ENCODE peak calls at places on chromosomes 3 and 15, in four cellular contexts. S, T, H and J are unnamed samples.

GRCh38 chr3:178475062-178475461 is 61.2 kb upstream of the KCNMB2 start:
- DNase-seq in S (no peak), T (no peak), H (no peak), J (no peak)

GRCh38 chr15:49415638-49416037 is 7.4 kb upstream of the FGF7 start:
- DNase-seq in T (no peak), H (no peak), S (no peak), J (no peak)

GRCh38 chr3:7682822-7683229 is 818.8 kb upstream of the LMCD1 start:
- DNase-seq in T (no peak), S (peak), H (no peak), J (no peak)

GRCh38 chr3:114213669-114214541 is 23.5 kb downstream of the ZNF80 start:
- DNase-seq in H (peak), S (no peak), T (peak), J (peak)

GRCh38 chr15:42239528-42240245 is 31.6 kb upstream of the VPS39 start:
- DNase-seq in S (no peak), T (no peak), H (no peak), J (no peak)

GRCh38 chr3:152419748-152420147 is 151.0 kb downstream of the MBNL1 start:
- DNase-seq in H (no peak), S (no peak), T (no peak), J (no peak)

GRCh38 chr15:70264014-70264492 is 166.3 kb upstream of the TLE3 start:
- DNase-seq in H (no peak), T (peak), S (no peak), J (no peak)

GRCh38 chr3:55718475-55718874 is 231.4 kb upstream of the WNT5A start:
- DNase-seq in H (no peak), T (peak), S (no peak), J (no peak)

GRCh38 chr3:37521403-37521802 is 340.3 kb upstream of the CTDSPL start:
- DNase-seq in T (peak), S (no peak), H (no peak), J (no peak)

GRCh38 chr3:60579734-60580133 is 671.5 kb downstream of the FHIT start:
- DNase-seq in H (no peak), S (no peak), T (peak), J (no peak)

GRCh38 chr15:33865416-33865815 is 102.9 kb upstream of the CHRM5 start:
- DNase-seq in H (no peak), S (no peak), T (no peak), J (no peak)

GRCh38 chr15:57503051-57503702 is 88.5 kb upstream of the MYZAP start:
- DNase-seq in S (no peak), T (no peak), H (no peak), J (no peak)

GRCh38 chr3:151459360-151459759 is 1.5 kb downstream of the IGSF10 start:
- DNase-seq in S (no peak), T (no peak), H (no peak), J (no peak)

GRCh38 chr15:90336705-90337141 is 15.4 kb upstream of the ZNF774 start:
- DNase-seq in T (no peak), H (no peak), S (no peak), J (no peak)

GRCh38 chr3:175818811-175819464 is 959.8 kb downstream of the NAALADL2 start:
- DNase-seq in H (no peak), T (no peak), S (peak), J (no peak)

GRCh38 chr3:4356642-4357041 is 53.5 kb downstream of the SETMAR start:
- DNase-seq in S (no peak), H (no peak), T (peak), J (no peak)

GRCh38 chr3:56758539-56758981 is 43.2 kb downstream of the ARHGEF3 start:
- DNase-seq in T (peak), S (peak), H (no peak), J (peak)

GRCh38 chr3:139793408-139793807 is 115.6 kb upstream of the NMNAT3 start:
- DNase-seq in S (no peak), T (no peak), H (no peak), J (no peak)

GRCh38 chr3:171365489-171365888 is 94.7 kb downstream of the TNIK start:
- DNase-seq in T (no peak), H (no peak), S (no peak), J (no peak)

GRCh38 chr3:42012935-42013651 is 51.2 kb upstream of the ULK4 start:
- DNase-seq in H (no peak), T (peak), S (peak), J (peak)

GRCh38 chr15:85380860-85381535 is 595 bp downstream of the AKAP13 start:
- DNase-seq in T (peak), H (peak), S (no peak), J (peak)

GRCh38 chr3:188948658-188949400 is 222.9 kb upstream of the TPRG1 start:
- DNase-seq in S (peak), H (no peak), T (no peak), J (peak)

GRCh38 chr15:99651023-99651807 is 82.0 kb downstream of the LYSMD4 start:
- DNase-seq in S (no peak), H (no peak), T (no peak), J (no peak)

GRCh38 chr3:189563841-189564563 is 67.2 kb upstream of the TP63 start:
- DNase-seq in T (no peak), H (no peak), S (no peak), J (no peak)

GRCh38 chr3:65597225-65597951 is 441.3 kb downstream of the MAGI1 start:
- DNase-seq in S (no peak), T (peak), H (peak), J (no peak)

GRCh38 chr3:145939431-145939830 is 221.6 kb downstream of the PLOD2 start:
- DNase-seq in T (no peak), H (no peak), S (no peak), J (no peak)

GRCh38 chr3:195790891-195791290 is 20.8 kb downstream of the MUC4 start:
- DNase-seq in S (no peak), T (no peak), H (no peak), J (no peak)

GRCh38 chr3:41323860-41324259 is 124.6 kb downstream of the CTNNB1 start:
- DNase-seq in T (no peak), H (no peak), S (no peak), J (no peak)

GRCh38 chr15:73017987-73018386 is 34.3 kb upstream of the NEO1 start:
- DNase-seq in T (no peak), H (no peak), S (no peak), J (no peak)

GRCh38 chr3:156547637-156548036 is 7.3 kb downstream of the SSR3 start:
- DNase-seq in T (no peak), H (no peak), S (no peak), J (no peak)

GRCh38 chr3:139323146-139323545 is 20.7 kb upstream of the MRPS22 start:
- DNase-seq in S (no peak), H (no peak), T (no peak), J (no peak)

GRCh38 chr3:86990734-86991481 is at the start of gene VGLL3:
- DNase-seq in S (no peak), H (peak), T (peak), J (peak)

GRCh38 chr3:13710251-13710650 is 161.3 kb downstream of the FBLN2 start:
- DNase-seq in H (no peak), T (no peak), S (no peak), J (no peak)

GRCh38 chr3:37905346-37905745 is 43.7 kb downstream of the CTDSPL start:
- DNase-seq in T (no peak), H (no peak), S (no peak), J (no peak)

GRCh38 chr3:22713936-22714335 is 489.2 kb upstream of the UBE2E2 start:
- DNase-seq in S (no peak), T (no peak), H (no peak), J (peak)

GRCh38 chr3:124351430-124352142 is 359.7 kb upstream of the ROPN1 start:
- DNase-seq in S (peak), T (peak), H (no peak), J (peak)

GRCh38 chr3:110758208-110758607 is 313.4 kb upstream of the NECTIN3 start:
- DNase-seq in T (no peak), H (no peak), S (no peak), J (no peak)

GRCh38 chr15:71385469-71385868 is 270.2 kb downstream of the THSD4 start:
- DNase-seq in S (no peak), H (no peak), T (no peak), J (no peak)
- TF ChIP-seq JUND in S (no peak), H (no peak), T (no peak), J (no peak)

GRCh38 chr3:11410564-11410963 is 138.4 kb downstream of the ATG7 start:
- DNase-seq in T (no peak), S (no peak), H (no peak), J (no peak)

GRCh38 chr3:11413071-11413470 is 140.9 kb downstream of the ATG7 start:
- DNase-seq in H (no peak), T (no peak), S (no peak), J (no peak)

GRCh38 chr3:11405323-11405722 is 133.1 kb downstream of the ATG7 start:
- DNase-seq in T (no peak), H (no peak), S (no peak), J (no peak)

GRCh38 chr3:11411956-11412355 is 139.8 kb downstream of the ATG7 start:
- DNase-seq in T (no peak), S (no peak), H (no peak), J (no peak)

DNA sequence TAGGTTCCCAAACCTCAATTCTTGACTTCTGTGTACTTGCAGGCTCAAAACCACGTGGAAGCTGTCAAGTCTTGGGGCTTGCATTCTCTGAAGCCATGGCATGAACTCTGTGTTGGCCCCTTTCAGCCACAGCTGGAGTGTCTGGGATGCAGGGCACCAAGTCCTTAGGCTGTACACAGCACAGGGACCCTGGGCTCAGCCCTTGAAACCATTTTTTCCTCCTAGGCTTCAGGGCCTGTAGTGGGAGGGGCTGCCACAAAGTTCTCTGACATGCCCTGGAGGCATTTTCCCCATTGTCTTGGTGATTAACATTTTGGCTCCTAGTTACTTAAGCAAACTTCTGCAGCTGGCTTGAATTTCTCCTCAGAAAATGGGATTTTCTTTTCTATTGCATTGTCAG is 135.4 kb downstream of the ATG7 start:
- DNase-seq in S (no peak), T (no peak), H (no peak), J (no peak)
- TF ChIP-seq JUND in S (no peak), T (no peak), H (no peak), J (no peak)

GRCh38 chr15:56243117-56243773 is 434 bp downstream of the RFX7 start:
- DNase-seq in S (no peak), H (no peak), T (peak), J (peak)

GRCh38 chr15:56245871-56246814 is 2.5 kb upstream of the RFX7 start:
- DNase-seq in S (peak), H (no peak), T (peak), J (peak)

GRCh38 chr15:56243774-56244236 is at the start of gene RFX7:
- DNase-seq in T (peak), H (no peak), S (no peak), J (peak)

GRCh38 chr15:56244237-56244810 is 645 bp upstream of the RFX7 start:
- DNase-seq in S (no peak), T (peak), H (no peak), J (peak)

DNA sequence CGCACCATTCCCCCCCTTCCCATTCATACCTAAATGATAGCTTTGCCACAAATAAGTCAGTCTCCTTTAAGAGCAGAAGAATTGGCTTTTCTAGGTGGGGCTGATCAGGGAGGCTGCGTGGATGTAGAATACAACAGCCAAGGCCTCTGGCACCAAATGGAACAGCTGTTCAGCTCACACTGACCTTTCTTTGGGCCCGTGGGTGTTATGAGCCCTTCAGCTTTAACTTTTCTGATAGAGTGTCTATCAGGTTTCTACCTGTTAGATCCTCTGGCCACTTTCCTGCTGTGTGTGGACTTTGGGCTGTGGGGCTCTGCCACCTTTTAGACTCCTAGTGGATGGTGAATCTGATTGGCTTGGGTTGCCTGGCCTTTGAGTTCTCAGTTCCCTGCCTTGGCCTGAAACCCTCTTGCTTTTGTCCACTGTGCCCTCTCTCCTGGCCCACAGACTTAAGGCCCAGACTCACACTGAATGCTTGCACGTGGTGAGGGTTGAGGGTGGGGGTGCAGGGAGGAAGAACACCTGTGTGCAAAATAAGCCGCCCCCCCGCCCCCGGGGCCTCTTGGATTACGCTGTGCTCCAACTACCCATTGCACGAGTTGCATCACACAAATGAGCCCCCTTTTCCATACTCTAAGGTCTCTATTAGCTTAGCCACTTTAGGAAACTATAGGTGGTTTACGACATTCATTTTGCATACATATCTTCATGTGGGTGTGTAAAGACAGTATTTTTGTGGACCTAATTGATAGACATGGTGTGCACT is 1.3 kb upstream of the RFX7 start:
- DNase-seq in H (no peak), S (no peak), T (no peak), J (peak)
- TF ChIP-seq JUND in H (no peak), S (no peak), T (no peak), J (no peak)

GRCh38 chr3:194577985-194578905 is 55.0 kb downstream of the TMEM44 start:
- DNase-seq in S (peak), T (no peak), H (no peak), J (no peak)
- TF ChIP-seq JUND in S (peak), T (peak), H (no peak), J (no peak)